ENCODE peak calls at places on chromosomes 11 and 22, in eight cellular contexts. F is body of pancreas; V is NCI-H1105; L is GOT3; E is NCI-H1092 treated with DMSO at 0.1 percent for 48 hours; U is activated CD4-positive, CD25-positive, alpha-beta regulatory T cell; I is lung microvascular endothelial cell; G is kidney glomerular epithelial cell. P is an unnamed sample.

GRCh38 chr11:75777461-75778110 is 9.0 kb downstream of the DGAT2 start:
- DNase-seq in F (no peak), V (no peak), L (no peak), E (no peak), U (no peak), I (peak), G (no peak), P (no peak)

GRCh38 chr11:117143390-117143789 is 697 bp upstream of the PAFAH1B2 start:
- DNase-seq in F (peak), V (peak), L (no peak), E (peak), U (no peak), I (peak), G (peak), P (peak)

GRCh38 chr22:40324468-40325305 is 21.6 kb upstream of the ADSL start:
- DNase-seq in F (no peak), V (no peak), L (no peak), E (no peak), U (no peak), I (no peak), G (no peak), P (no peak)

GRCh38 chr11:67279589-67280340 is 9.3 kb upstream of the ANKRD13D start:
- DNase-seq in F (no peak), V (no peak), L (no peak), E (no peak), U (no peak), I (no peak), G (no peak), P (no peak)

GRCh38 chr11:75576445-75577049 is 14.5 kb downstream of the SERPINH1 start:
- DNase-seq in F (peak), V (no peak), L (no peak), E (no peak), U (no peak), I (no peak), G (peak), P (peak)

GRCh38 chr11:22730319-22730718 is 63.9 kb downstream of the GAS2 start:
- DNase-seq in F (peak), V (peak), L (no peak), E (peak), U (no peak), I (peak), G (no peak), P (no peak)

GRCh38 chr22:25084405-25085107 is 115.1 kb upstream of the CRYBB3 start:
- DNase-seq in F (no peak), V (no peak), L (no peak), E (no peak), U (no peak), I (no peak), G (no peak), P (no peak)

GRCh38 chr11:69160296-69161116 is 4.8 kb downstream of the SMIM38 start:
- DNase-seq in F (no peak), V (no peak), L (no peak), E (no peak), U (no peak), I (no peak), G (no peak), P (no peak)

GRCh38 chr11:35484435-35484834 is 41.0 kb downstream of the PAMR1 start:
- DNase-seq in F (no peak), V (no peak), L (no peak), E (no peak), U (no peak), I (no peak), G (no peak), P (no peak)

GRCh38 chr22:19455585-19456370 is 8.3 kb upstream of the C22orf39 start:
- DNase-seq in F (no peak), V (no peak), L (no peak), E (no peak), U (no peak), I (peak), G (no peak), P (no peak)

GRCh38 chr11:45687836-45688235 is 22.4 kb upstream of the CHST1 start:
- DNase-seq in F (no peak), V (no peak), L (no peak), E (no peak), U (no peak), I (no peak), G (no peak), P (no peak)

GRCh38 chr11:15145635-15146034 is 30.9 kb downstream of the INSC start:
- DNase-seq in F (no peak), V (no peak), L (no peak), E (no peak), U (no peak), I (no peak), G (no peak), P (peak)

GRCh38 chr11:126318642-126319373 is 14.9 kb downstream of the DCPS start:
- DNase-seq in F (peak), V (no peak), L (no peak), E (no peak), U (no peak), I (peak), G (peak), P (peak)

GRCh38 chr11:11178671-11179070 is 174.4 kb downstream of the CSNK2A3 start:
- DNase-seq in F (no peak), V (no peak), L (no peak), E (no peak), U (no peak), I (no peak), G (peak), P (peak)

GRCh38 chr22:16808744-16809143 is 16.5 kb downstream of the XKR3 start:
- DNase-seq in F (no peak), V (no peak), L (no peak), E (no peak), U (no peak), I (no peak), G (no peak), P (no peak)

GRCh38 chr11:104997288-104997687 is 25.7 kb downstream of the CASP5 start:
- DNase-seq in F (no peak), V (no peak), L (no peak), E (no peak), U (no peak), I (no peak), G (peak), P (no peak)

GRCh38 chr11:19625438-19625837 is 87.2 kb upstream of the NAV2 start:
- DNase-seq in F (no peak), V (no peak), L (no peak), E (no peak), U (no peak), I (no peak), G (no peak), P (no peak)

GRCh38 chr11:102120437-102120935 is 10.2 kb downstream of the YAP1 start:
- DNase-seq in F (no peak), V (no peak), L (no peak), E (no peak), U (no peak), I (no peak), G (no peak), P (no peak)

GRCh38 chr22:17083255-17083654 is 1.5 kb upstream of the IL17RA start:
- DNase-seq in F (no peak), V (no peak), L (no peak), E (no peak), U (no peak), I (no peak), G (no peak), P (no peak)

GRCh38 chr11:19642185-19642591 is 70.4 kb upstream of the NAV2 start:
- DNase-seq in F (no peak), V (no peak), L (no peak), E (no peak), U (no peak), I (no peak), G (no peak), P (no peak)

GRCh38 chr11:48150213-48150612 is 66.4 kb upstream of the OR4B1 start:
- DNase-seq in F (no peak), V (no peak), L (no peak), E (no peak), U (no peak), I (peak), G (no peak), P (no peak)

GRCh38 chr11:2266586-2267305 is 3.6 kb downstream of the ASCL2 start:
- DNase-seq in F (no peak), V (no peak), L (no peak), E (no peak), U (no peak), I (no peak), G (no peak), P (no peak)

GRCh38 chr11:9461760-9462134 is 935 bp downstream of the ZNF143 start:
- DNase-seq in F (no peak), V (peak), L (no peak), E (peak), U (no peak), I (peak), G (peak), P (no peak)

P was measured in Caki2.